ENCODE peak calls at places on chromosomes 13 and 19, in eight cellular contexts. H is bronchial epithelial cell, X is GM23338, P is epithelial cell of esophagus, R is BJ, G is IMR-90, Q is PC-3, U is adrenal gland. V is an unnamed sample.

GRCh38 chr19:7442423-7442822 is 46.4 kb downstream of the PEX11G start:
- DNase-seq in R (no peak), Q (no peak), U (peak), X (no peak), H (no peak), P (no peak), G (no peak), V (no peak)

GRCh38 chr19:35745328-35746086 is at the start of the genes PSENEN and U2AF1L4:
- DNase-seq in H (peak), Q (peak), R (peak), X (peak), G (peak), P (peak), U (peak), V (peak)

GRCh38 chr13:49248433-49249002 is 793 bp downstream of the CDADC1 start:
- DNase-seq in Q (peak), X (no peak), G (peak), H (peak), R (no peak), U (no peak), P (peak), V (peak)

GRCh38 chr19:4889034-4889825 is 13.5 kb downstream of the ARRDC5 start:
- DNase-seq in G (peak), R (peak), X (no peak), U (no peak), Q (peak), H (peak), P (peak), V (no peak)

GRCh38 chr19:40576181-40576584 is 490 bp upstream of the SHKBP1 start:
- DNase-seq in P (no peak), U (no peak), R (no peak), X (peak), G (no peak), H (no peak), Q (no peak), V (no peak)

GRCh38 chr13:31749929-31750328 is 10.6 kb downstream of the RXFP2 start:
- DNase-seq in R (peak), H (peak), X (no peak), Q (peak), G (peak), U (no peak), P (peak), V (no peak)

GRCh38 chr13:113506025-113506685 is 15.6 kb upstream of the DCUN1D2 start:
- DNase-seq in Q (no peak), X (no peak), P (no peak), H (no peak), R (no peak), U (no peak), G (no peak), V (no peak)

GRCh38 chr19:4428326-4428975 is 26.0 kb downstream of the CHAF1A start:
- DNase-seq in G (no peak), Q (no peak), H (no peak), R (no peak), X (no peak), P (no peak), U (no peak), V (no peak)

GRCh38 chr13:91291078-91291477 is 56.4 kb upstream of the MIR17HG start:
- DNase-seq in Q (no peak), U (no peak), R (no peak), H (no peak), G (no peak), P (no peak), X (no peak), V (no peak)

GRCh38 chr13:23673354-23673753 is 103.1 kb downstream of the TNFRSF19 start:
- DNase-seq in Q (peak), X (no peak), R (peak), H (peak), P (peak), G (peak), U (no peak), V (no peak)

GRCh38 chr13:20822406-20822805 is 48.6 kb upstream of the EEF1AKMT1 start:
- DNase-seq in U (no peak), R (no peak), P (no peak), H (no peak), G (no peak), X (no peak), Q (no peak), V (no peak)

GRCh38 chr13:79547821-79548220 is 66.9 kb downstream of the NDFIP2 start:
- DNase-seq in X (no peak), R (no peak), P (no peak), U (no peak), H (no peak), Q (no peak), G (no peak), V (no peak)

GRCh38 chr13:30241537-30241936 is 65.8 kb downstream of the KATNAL1 start:
- DNase-seq in G (no peak), Q (no peak), P (no peak), H (no peak), X (no peak), R (no peak), U (no peak), V (peak)

GRCh38 chr19:6287269-6287885 is 7.6 kb upstream of the MLLT1 start:
- DNase-seq in R (no peak), H (no peak), P (no peak), Q (no peak), G (no peak), U (no peak), X (no peak), V (no peak)

GRCh38 chr13:75250526-75251183 is 231.3 kb downstream of the TBC1D4 start:
- DNase-seq in U (no peak), R (no peak), G (peak), P (peak), X (no peak), H (peak), Q (no peak), V (no peak)

GRCh38 chr13:111344471-111345191 is 24.2 kb downstream of the TEX29 start:
- DNase-seq in G (peak), P (peak), R (no peak), Q (peak), H (peak), U (no peak), X (peak), V (no peak)

GRCh38 chr19:14530005-14530348 is 583 bp downstream of the TECR start:
- DNase-seq in P (no peak), Q (no peak), H (no peak), G (no peak), R (no peak), U (no peak), X (peak), V (peak)

GRCh38 chr19:17346109-17346671 is 8.8 kb downstream of the GTPBP3 start:
- DNase-seq in P (peak), H (peak), R (no peak), G (peak), U (peak), X (peak), Q (peak), V (peak)

GRCh38 chr19:5929646-5930045 is 15.6 kb downstream of the CAPS start:
- DNase-seq in Q (no peak), U (no peak), P (no peak), X (no peak), G (no peak), R (no peak), H (no peak), V (no peak)

GRCh38 chr13:36395280-36395679 is 37.0 kb upstream of the CCNA1 start:
- DNase-seq in R (peak), X (peak), U (no peak), G (peak), H (peak), Q (peak), P (peak), V (peak)

GRCh38 chr19:40419066-40419612 is 6.0 kb upstream of the PRX start:
- DNase-seq in G (no peak), H (no peak), R (no peak), P (no peak), U (peak), Q (no peak), X (no peak), V (peak)

GRCh38 chr13:48942131-48942530 is 33.6 kb upstream of the FNDC3A start:
- DNase-seq in Q (peak), U (no peak), G (peak), R (no peak), H (peak), P (peak), X (no peak), V (no peak)

GRCh38 chr13:51154029-51154555 is 43.0 kb upstream of the C13orf42 start:
- DNase-seq in P (no peak), U (peak), Q (no peak), G (peak), R (no peak), X (no peak), H (no peak), V (no peak)

GRCh38 chr13:27446986-27447583 is 3.3 kb downstream of the MTIF3 start:
- DNase-seq in P (no peak), Q (no peak), U (no peak), H (no peak), X (no peak), G (no peak), R (no peak), V (peak)
- H3K4me3 ChIP-seq in P (no peak), Q (no peak), U (no peak), H (no peak), X (no peak), G (no peak), R (no peak), V (peak)

DNA sequence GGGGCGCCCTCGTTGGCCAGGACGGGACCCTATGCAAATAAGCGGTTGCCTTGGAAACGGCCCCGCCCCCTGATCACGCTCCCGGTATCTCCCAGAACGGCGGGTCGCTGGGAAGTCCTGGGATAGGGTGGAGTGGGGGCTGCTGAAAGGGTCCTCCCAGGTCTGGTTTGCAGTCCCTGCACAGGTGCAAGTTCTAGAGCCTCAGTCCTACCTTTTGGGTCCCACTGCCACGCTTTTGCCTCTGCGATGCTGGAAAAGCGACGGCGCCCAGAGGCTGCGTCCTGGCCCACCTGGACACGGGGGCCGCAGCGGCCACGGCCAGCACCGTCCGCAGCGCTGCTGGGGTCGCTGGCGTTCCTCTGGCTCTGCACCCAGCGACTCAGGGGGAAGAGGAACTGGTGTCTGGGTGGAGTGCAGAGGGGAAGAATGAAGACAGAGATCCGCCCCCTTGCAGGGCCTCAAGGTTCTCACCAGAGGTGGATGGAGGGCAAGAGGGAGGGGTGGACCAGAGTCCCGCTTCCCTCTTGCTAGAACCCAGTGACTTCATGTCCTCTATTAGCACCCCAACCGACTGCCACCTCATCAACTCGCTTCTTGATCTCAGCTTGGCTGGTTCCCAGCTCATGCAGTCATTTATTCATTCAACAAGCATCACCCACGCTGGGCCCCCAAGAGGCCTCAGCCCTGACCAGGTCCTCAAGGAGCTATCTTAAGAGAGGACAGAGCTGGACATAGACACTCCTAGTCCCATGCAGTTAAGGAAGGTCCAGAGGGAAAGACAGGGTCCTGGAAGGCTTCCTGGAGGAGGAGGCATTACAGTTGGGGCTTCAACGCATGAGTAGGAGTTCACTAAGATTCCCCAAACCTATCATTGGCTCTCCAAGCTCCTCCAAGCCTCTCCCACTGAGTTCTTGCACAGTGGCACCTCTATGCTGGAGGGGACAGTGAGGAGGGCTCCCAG is at the start of gene LRRC25:
- DNase-seq in H (no peak), Q (no peak), R (no peak), G (no peak), P (no peak), X (peak), U (peak), V (peak)
- TF ChIP-seq CTCF in H (no peak), Q (no peak), R (no peak), G (no peak), P (no peak), X (no peak), U (no peak), V (no peak)

GRCh38 chr13:84137292-84137691 is 255.0 kb upstream of the SLITRK1 start:
- DNase-seq in Q (no peak), R (no peak), X (no peak), P (no peak), G (no peak), U (no peak), H (no peak), V (peak)
- H3K4me3 ChIP-seq in Q (no peak), R (no peak), X (no peak), P (no peak), G (no peak), U (no peak), H (no peak), V (no peak)

GRCh38 chr19:13087795-13088537 is 14.7 kb downstream of the LYL1 start:
- DNase-seq in H (no peak), G (no peak), R (no peak), P (no peak), Q (no peak), X (peak), U (no peak), V (no peak)

GRCh38 chr19:13090511-13091231 is 12.0 kb downstream of the LYL1 start:
- DNase-seq in Q (no peak), R (no peak), X (no peak), U (no peak), P (no peak), G (no peak), H (no peak), V (no peak)

GRCh38 chr19:13087295-13087694 is 15.4 kb downstream of the LYL1 start:
- DNase-seq in R (no peak), U (no peak), G (no peak), Q (no peak), X (no peak), H (no peak), P (no peak), V (no peak)

GRCh38 chr19:13089857-13090507 is 12.7 kb downstream of the LYL1 start:
- DNase-seq in U (no peak), G (no peak), H (no peak), X (no peak), P (no peak), Q (no peak), R (no peak), V (no peak)

DNA sequence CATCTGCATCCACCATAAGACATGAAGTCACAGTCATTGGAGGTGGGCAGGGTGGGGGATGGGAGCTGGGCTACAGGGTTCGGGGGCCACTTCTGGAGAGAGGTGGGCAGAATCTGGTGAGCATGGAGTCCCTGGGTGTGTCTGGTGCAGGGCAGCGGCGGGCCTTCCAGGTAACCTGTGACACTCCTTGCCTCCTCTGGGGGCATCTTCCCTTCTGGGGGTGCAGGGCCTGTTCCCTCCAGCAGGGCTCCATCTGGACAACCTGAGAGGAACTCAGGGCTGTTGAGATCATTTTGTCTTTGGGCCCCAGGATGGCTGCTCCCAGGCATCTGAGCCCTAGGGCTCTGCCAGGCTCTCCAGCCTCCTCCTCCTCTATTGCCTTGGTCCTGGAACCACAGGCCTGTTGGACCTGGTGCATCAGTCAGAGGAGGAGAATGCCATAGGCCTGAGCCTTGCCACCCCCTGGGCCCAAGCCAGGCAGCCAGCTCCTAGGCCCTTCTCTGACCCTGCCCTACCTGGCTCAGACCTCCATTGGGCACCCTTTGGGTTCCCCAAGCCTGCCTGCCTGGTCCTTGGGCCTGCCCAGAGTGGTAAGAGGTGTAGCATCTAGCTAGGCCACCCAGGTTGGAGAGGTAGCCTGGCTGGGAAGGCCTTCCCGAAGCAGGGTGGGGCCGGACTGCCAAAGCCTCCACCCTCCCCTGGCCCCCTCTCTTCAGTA is 13.4 kb downstream of the LYL1 start:
- DNase-seq in H (peak), Q (peak), U (no peak), P (no peak), R (no peak), G (no peak), X (peak), V (peak)
- TF ChIP-seq CTCF in H (peak), Q (peak), U (no peak), P (peak), R (peak), G (peak), X (peak), V (peak)

DNA sequence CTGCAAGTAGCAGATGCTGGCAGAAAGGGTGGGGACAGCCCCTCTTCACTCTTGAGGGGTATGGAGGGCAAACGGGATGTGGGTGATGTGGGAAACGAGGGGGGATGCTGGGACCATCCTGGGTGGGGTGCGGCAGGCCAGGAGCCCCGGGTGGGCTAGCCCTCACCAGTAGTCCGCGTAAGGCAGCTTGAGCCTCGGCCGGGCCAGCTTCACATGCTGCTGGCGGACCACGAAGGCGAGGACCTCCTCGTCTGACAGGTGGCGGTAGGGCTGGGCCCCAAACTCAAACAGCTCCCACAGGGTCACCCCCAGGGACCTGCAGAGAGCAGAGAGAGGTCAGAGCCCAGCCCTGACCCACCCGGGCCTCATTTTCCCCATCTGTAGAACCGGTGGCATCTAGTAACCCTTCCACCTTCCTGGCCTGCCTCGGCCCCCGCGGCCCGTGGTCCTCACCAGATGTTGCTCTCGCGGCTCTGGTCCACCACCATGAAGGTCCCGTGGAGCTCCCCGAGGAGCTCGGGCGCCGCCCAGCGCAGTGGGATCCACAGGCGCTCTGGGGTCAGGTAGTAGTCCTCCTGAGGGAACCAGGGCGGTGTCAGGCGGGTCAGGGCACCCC is 10.7 kb downstream of the LMTK3 start:
- DNase-seq in G (no peak), P (no peak), H (no peak), Q (no peak), X (no peak), R (no peak), U (no peak), V (no peak)
- H3K4me3 ChIP-seq in G (no peak), P (peak), H (peak), Q (peak), X (peak), R (no peak), U (no peak), V (no peak)

V was measured in GM12865.